ENCODE peak calls at places on chromosomes 3 and 15, in five cellular contexts. One of them, this sample, is unnamed.

GRCh38 chr3:186826316-186826977 is 16.1 kb upstream of the ADIPOQ start:
- DNase-seq in keratinocyte: no peak
- DNase-seq in fibroblast of lung: no peak
- DNase-seq in GM23248: no peak
- DNase-seq in GM12878: no peak
- DNase-seq in this sample: no peak

GRCh38 chr15:31374986-31375385 is 48.4 kb downstream of the KLF13 start:
- DNase-seq in keratinocyte: no peak
- DNase-seq in fibroblast of lung: no peak
- DNase-seq in GM23248: no peak
- DNase-seq in GM12878: no peak
- DNase-seq in this sample: no peak

GRCh38 chr3:158709666-158710083 is 22.6 kb downstream of the RARRES1 start:
- DNase-seq in keratinocyte: peak
- DNase-seq in fibroblast of lung: peak
- DNase-seq in GM23248: peak
- DNase-seq in GM12878: no peak
- DNase-seq in this sample: no peak

GRCh38 chr15:41832875-41833274 is 5.0 kb downstream of the JMJD7 start:
- DNase-seq in keratinocyte: peak
- DNase-seq in fibroblast of lung: no peak
- DNase-seq in GM23248: no peak
- DNase-seq in GM12878: no peak
- DNase-seq in this sample: no peak

GRCh38 chr15:75170711-75171341 is 30.9 kb upstream of the C15orf39 start:
- DNase-seq in keratinocyte: no peak
- DNase-seq in fibroblast of lung: peak
- DNase-seq in GM23248: peak
- DNase-seq in GM12878: no peak
- DNase-seq in this sample: no peak

GRCh38 chr3:127710473-127710941 is 37.8 kb downstream of the ABTB1 start:
- DNase-seq in keratinocyte: no peak
- DNase-seq in fibroblast of lung: no peak
- DNase-seq in GM23248: peak
- DNase-seq in GM12878: no peak
- DNase-seq in this sample: no peak

GRCh38 chr3:159765025-159765859 is 223.4 kb upstream of the IL12A start:
- DNase-seq in keratinocyte: peak
- DNase-seq in fibroblast of lung: peak
- DNase-seq in GM23248: peak
- DNase-seq in GM12878: no peak
- DNase-seq in this sample: no peak

GRCh38 chr3:124873241-124873640 is 13.9 kb downstream of the ITGB5 start:
- DNase-seq in keratinocyte: no peak
- DNase-seq in fibroblast of lung: no peak
- DNase-seq in GM23248: no peak
- DNase-seq in GM12878: no peak
- DNase-seq in this sample: no peak

GRCh38 chr3:131072845-131073244 is 46.2 kb downstream of the NEK11 start:
- DNase-seq in keratinocyte: no peak
- DNase-seq in fibroblast of lung: peak
- DNase-seq in GM23248: peak
- DNase-seq in GM12878: no peak
- DNase-seq in this sample: no peak

GRCh38 chr15:85414991-85415390 is 34.6 kb downstream of the AKAP13 start:
- DNase-seq in keratinocyte: no peak
- DNase-seq in fibroblast of lung: no peak
- DNase-seq in GM23248: no peak
- DNase-seq in GM12878: no peak
- DNase-seq in this sample: no peak

GRCh38 chr15:30954674-30955073 is 36.8 kb downstream of the MTMR10 start:
- DNase-seq in keratinocyte: no peak
- DNase-seq in fibroblast of lung: peak
- DNase-seq in GM23248: peak
- DNase-seq in GM12878: no peak
- DNase-seq in this sample: no peak

GRCh38 chr3:177547953-177548352 is 350.7 kb upstream of the TBL1XR1 start:
- DNase-seq in keratinocyte: no peak
- DNase-seq in fibroblast of lung: no peak
- DNase-seq in GM23248: no peak
- DNase-seq in GM12878: no peak
- DNase-seq in this sample: no peak

GRCh38 chr3:177550667-177551066 is 353.4 kb upstream of the TBL1XR1 start:
- DNase-seq in keratinocyte: no peak
- DNase-seq in fibroblast of lung: no peak
- DNase-seq in GM23248: no peak
- DNase-seq in GM12878: no peak
- DNase-seq in this sample: no peak

GRCh38 chr3:177551431-177551836 is 354.2 kb upstream of the TBL1XR1 start:
- DNase-seq in keratinocyte: no peak
- DNase-seq in fibroblast of lung: no peak
- DNase-seq in GM23248: no peak
- DNase-seq in GM12878: no peak
- DNase-seq in this sample: no peak

DNA sequence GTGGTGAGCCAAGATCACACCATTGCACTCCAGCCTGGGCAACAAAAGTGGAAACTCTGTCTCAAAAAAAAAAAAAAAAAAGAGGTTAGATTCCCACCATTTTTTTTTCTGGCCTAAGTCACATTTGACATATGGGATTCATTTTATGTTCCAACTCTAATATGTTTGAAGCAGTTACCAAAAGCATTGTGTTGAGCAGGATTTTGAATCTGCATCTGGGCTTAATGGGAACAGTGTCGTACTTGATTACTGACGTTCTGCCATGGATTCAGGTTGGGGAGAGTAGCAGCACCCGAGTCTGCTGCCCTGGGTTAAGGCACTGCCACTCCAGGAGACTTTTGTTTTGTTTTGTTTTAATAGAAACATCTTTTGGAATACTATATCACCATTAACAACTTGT is 348.7 kb upstream of the TBL1XR1 start:
- DNase-seq in keratinocyte: no peak
- DNase-seq in fibroblast of lung: no peak
- DNase-seq in GM23248: no peak
- DNase-seq in GM12878: no peak
- DNase-seq in this sample: no peak
- TF ChIP-seq EZH2 in keratinocyte: no peak
- TF ChIP-seq EZH2 in fibroblast of lung: no peak
- TF ChIP-seq EZH2 in GM23248: no peak
- TF ChIP-seq EZH2 in GM12878: no peak
- TF ChIP-seq EZH2 in this sample: no peak

DNA sequence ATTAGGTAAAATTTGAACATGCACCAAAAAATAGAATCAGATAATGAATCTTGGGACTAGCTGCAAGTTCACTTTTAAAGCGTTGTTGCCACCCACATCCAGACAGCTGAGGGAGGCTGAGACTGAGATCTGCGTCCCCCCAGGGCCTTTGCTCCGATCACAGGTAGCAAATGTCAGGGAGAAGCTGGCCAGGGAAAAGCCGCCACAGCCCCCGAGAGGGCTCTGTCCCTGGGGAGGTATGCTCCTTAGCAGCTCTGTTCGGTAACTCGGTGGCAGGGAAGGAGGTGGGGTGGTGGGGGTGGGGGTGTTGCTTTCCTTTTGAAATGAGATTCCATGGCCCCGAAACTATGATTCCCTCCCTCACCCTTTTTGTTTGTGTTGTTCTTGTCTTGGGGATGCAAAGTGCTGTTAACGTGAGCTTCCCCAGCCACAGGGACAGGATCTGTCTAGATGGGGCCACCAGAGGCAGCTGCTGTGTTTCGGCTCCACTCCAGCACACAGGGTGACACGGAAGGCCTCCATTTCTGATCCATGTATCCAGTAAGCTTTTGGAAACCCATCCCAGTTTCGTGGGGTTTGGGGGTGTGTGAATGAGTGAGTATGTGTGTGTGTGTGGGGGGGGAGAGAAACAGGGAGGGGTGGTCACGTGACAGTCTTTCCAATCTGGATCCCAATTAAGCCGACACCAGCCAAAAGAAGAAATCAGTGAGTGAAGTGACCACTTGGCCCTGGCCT is 1.1 kb upstream of the MINAR1 start:
- DNase-seq in keratinocyte: no peak
- DNase-seq in fibroblast of lung: no peak
- DNase-seq in GM23248: no peak
- DNase-seq in GM12878: no peak
- DNase-seq in this sample: no peak
- H3K9ac ChIP-seq in keratinocyte: no peak
- H3K9ac ChIP-seq in fibroblast of lung: no peak
- H3K9ac ChIP-seq in GM23248: peak
- H3K9ac ChIP-seq in GM12878: no peak
- H3K9ac ChIP-seq in this sample: no peak

GRCh38 chr3:138944136-138944658 is 2.7 kb downstream of the FOXL2 start:
- DNase-seq in keratinocyte: no peak
- DNase-seq in fibroblast of lung: peak
- DNase-seq in GM23248: no peak
- DNase-seq in GM12878: no peak
- DNase-seq in this sample: no peak
- TF ChIP-seq EZH2 in keratinocyte: no peak
- TF ChIP-seq EZH2 in fibroblast of lung: peak
- TF ChIP-seq EZH2 in GM23248: no peak
- TF ChIP-seq EZH2 in GM12878: no peak
- TF ChIP-seq EZH2 in this sample: no peak

GRCh38 chr15:59279023-59279422 is 72.4 kb downstream of the LDHAL6B start:
- DNase-seq in keratinocyte: no peak
- DNase-seq in fibroblast of lung: no peak
- DNase-seq in GM23248: no peak
- DNase-seq in GM12878: no peak
- DNase-seq in this sample: no peak
- H3K9ac ChIP-seq in keratinocyte: no peak
- H3K9ac ChIP-seq in fibroblast of lung: no peak
- H3K9ac ChIP-seq in GM23248: no peak
- H3K9ac ChIP-seq in GM12878: no peak
- H3K9ac ChIP-seq in this sample: no peak

DNA sequence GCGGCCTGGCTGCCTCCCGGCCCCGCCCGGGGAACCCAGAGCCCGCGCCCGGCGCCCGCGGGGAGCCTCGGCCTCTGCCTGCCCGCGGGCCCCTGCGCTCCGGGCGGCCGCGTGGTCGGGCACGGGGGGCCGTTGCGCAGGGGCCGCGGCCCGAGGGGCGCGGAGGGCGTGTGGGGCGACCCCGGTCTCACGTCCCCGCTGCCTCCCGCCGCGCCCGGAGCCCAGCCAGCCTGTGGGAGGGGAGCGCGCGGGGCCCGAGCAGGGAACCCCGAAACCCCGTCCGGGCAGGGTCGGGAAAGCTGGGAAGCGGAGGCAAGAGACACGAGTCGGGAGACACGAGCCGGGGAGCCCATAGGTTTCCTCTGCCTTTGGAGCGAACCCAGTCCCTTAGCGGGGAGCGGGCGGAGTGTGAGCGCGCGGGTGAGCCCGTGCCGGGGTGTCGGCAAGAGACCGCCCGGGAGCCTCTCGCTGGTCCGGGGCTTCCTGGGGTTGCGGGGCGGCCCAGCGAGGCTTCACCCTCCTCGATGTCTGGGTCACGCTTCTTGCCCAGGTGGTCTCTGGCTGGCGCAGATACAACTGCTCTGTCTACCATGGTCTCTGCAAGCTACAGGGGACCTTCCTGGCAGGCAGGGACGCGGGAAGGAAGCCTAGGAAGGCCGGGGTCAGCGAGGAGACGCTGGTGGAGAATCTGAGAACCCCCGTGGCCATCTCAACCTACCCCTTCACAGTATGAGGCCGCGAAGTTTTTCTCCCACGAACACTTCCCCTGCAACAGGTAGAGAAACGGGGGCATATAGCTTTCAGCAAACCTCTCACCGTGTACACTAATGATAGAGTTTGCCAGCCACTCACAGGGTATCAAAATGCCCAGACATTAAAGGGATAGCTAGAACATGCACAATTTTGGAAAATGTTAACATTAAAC is 586 bp downstream of the LRRK1 start:
- DNase-seq in keratinocyte: no peak
- DNase-seq in fibroblast of lung: peak
- DNase-seq in GM23248: peak
- DNase-seq in GM12878: no peak
- DNase-seq in this sample: no peak
- TF ChIP-seq EZH2 in keratinocyte: no peak
- TF ChIP-seq EZH2 in fibroblast of lung: no peak
- TF ChIP-seq EZH2 in GM23248: no peak
- TF ChIP-seq EZH2 in GM12878: no peak
- TF ChIP-seq EZH2 in this sample: no peak

DNA sequence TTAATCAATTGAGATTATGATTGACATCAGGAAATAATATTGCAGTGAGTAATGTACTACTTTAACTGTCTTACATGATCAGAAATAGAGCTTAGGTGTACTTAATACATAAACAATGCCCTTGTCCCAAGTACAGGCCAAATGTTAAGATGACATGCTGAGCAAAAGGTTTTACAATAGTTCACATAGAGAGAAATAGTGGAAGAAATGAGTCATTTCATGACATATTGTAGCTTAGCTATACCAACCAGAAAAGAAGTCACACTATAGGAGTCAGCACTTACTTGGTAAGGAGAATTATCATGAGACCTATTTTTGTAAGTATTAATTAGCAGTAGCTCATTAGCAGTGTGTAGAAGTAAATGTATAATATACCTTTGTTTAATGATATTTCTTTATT is 96.4 kb upstream of the NANOGP8 start:
- DNase-seq in keratinocyte: no peak
- DNase-seq in fibroblast of lung: peak
- DNase-seq in GM23248: peak
- DNase-seq in GM12878: peak
- DNase-seq in this sample: no peak
- H3K9ac ChIP-seq in keratinocyte: no peak
- H3K9ac ChIP-seq in fibroblast of lung: no peak
- H3K9ac ChIP-seq in GM23248: no peak
- H3K9ac ChIP-seq in GM12878: no peak
- H3K9ac ChIP-seq in this sample: no peak

GRCh38 chr3:172449468-172450149 is 1.4 kb upstream of the GHSR start:
- DNase-seq in keratinocyte: no peak
- DNase-seq in fibroblast of lung: peak
- DNase-seq in GM23248: peak
- DNase-seq in GM12878: no peak
- DNase-seq in this sample: no peak

GRCh38 chr3:172454180-172454579 is 5.9 kb upstream of the GHSR start:
- DNase-seq in keratinocyte: no peak
- DNase-seq in fibroblast of lung: no peak
- DNase-seq in GM23248: peak
- DNase-seq in GM12878: no peak
- DNase-seq in this sample: no peak

GRCh38 chr3:172447611-172448579 is at the start of gene GHSR:
- DNase-seq in keratinocyte: no peak
- DNase-seq in fibroblast of lung: no peak
- DNase-seq in GM23248: no peak
- DNase-seq in GM12878: no peak
- DNase-seq in this sample: peak

GRCh38 chr3:172446198-172446597 is 2.1 kb downstream of the GHSR start:
- DNase-seq in keratinocyte: no peak
- DNase-seq in fibroblast of lung: no peak
- DNase-seq in GM23248: no peak
- DNase-seq in GM12878: no peak
- DNase-seq in this sample: no peak

GRCh38 chr3:172448661-172449467 is 608 bp upstream of the GHSR start:
- DNase-seq in keratinocyte: no peak
- DNase-seq in fibroblast of lung: no peak
- DNase-seq in GM23248: no peak
- DNase-seq in GM12878: no peak
- DNase-seq in this sample: no peak
- TF ChIP-seq EZH2 in keratinocyte: no peak
- TF ChIP-seq EZH2 in fibroblast of lung: no peak
- TF ChIP-seq EZH2 in GM23248: no peak
- TF ChIP-seq EZH2 in GM12878: no peak
- TF ChIP-seq EZH2 in this sample: no peak

GRCh38 chr15:48411971-48412591 is 80.9 kb downstream of the DUT start:
- DNase-seq in keratinocyte: no peak
- DNase-seq in fibroblast of lung: no peak
- DNase-seq in GM23248: peak
- DNase-seq in GM12878: no peak
- DNase-seq in this sample: no peak
- H3K9ac ChIP-seq in keratinocyte: no peak
- H3K9ac ChIP-seq in fibroblast of lung: no peak
- H3K9ac ChIP-seq in GM23248: peak
- H3K9ac ChIP-seq in GM12878: no peak
- H3K9ac ChIP-seq in this sample: no peak

This sample was measured in DND-41.